ENCODE peak calls at places on chromosomes 12 and 14, in four cellular contexts. A is HCT116, B is WERI-Rb-1, P is A549. S is an unnamed sample.

GRCh38 chr12:111887916-111888745 is 46.1 kb downstream of the MAPKAPK5 start:
- DNase-seq in A (no peak), B (no peak), P (no peak), S (no peak)

GRCh38 chr12:127125607-127126259 is 1141.2 kb upstream of the TMEM132C start:
- DNase-seq in A (peak; percentile 97), B (no peak), P (peak; percentile 94), S (peak; percentile 99)

GRCh38 chr12:1544991-1545700 is 49.2 kb downstream of the FBXL14 start:
- DNase-seq in A (peak; percentile 4), B (no peak), P (no peak), S (no peak)

GRCh38 chr12:24948816-24949722 is at the start of gene BCAT1:
- DNase-seq in A (no peak), B (peak; percentile 59), P (peak; percentile 65), S (no peak)

GRCh38 chr12:130973109-130973508 is 19.4 kb downstream of the ADGRD1 start:
- DNase-seq in A (no peak), B (no peak), P (no peak), S (no peak)

GRCh38 chr12:54082402-54082892 is 28.8 kb downstream of the HOXC4 start:
- DNase-seq in A (no peak), B (peak; percentile 78), P (no peak), S (no peak)

GRCh38 chr14:69612014-69612758 is 790 bp downstream of the SUSD6 start:
- DNase-seq in A (no peak), B (no peak), P (peak; percentile 27), S (no peak)

GRCh38 chr14:21100931-21101330 is at the start of gene TMEM253:
- DNase-seq in A (no peak), B (no peak), P (no peak), S (no peak)

GRCh38 chr12:14563051-14563450 is 4.6 kb downstream of the PLBD1 start:
- DNase-seq in A (no peak), B (no peak), P (no peak), S (no peak)

GRCh38 chr14:104600805-104601204 is 3.8 kb downstream of the TMEM179 start:
- DNase-seq in A (no peak), B (no peak), P (no peak), S (no peak)

GRCh38 chr12:62588916-62589315 is 122.3 kb downstream of the MON2 start:
- DNase-seq in A (no peak), B (no peak), P (no peak), S (no peak)

GRCh38 chr12:3291939-3292338 is 199.1 kb upstream of the PRMT8 start:
- DNase-seq in A (no peak), B (no peak), P (no peak), S (no peak)

GRCh38 chr14:74492413-74493342 is at the start of gene NPC2:
- DNase-seq in A (no peak), B (no peak), P (no peak), S (no peak)

GRCh38 chr14:51962678-51963077 is 26.7 kb upstream of the RTRAF start:
- DNase-seq in A (no peak), B (no peak), P (no peak), S (no peak)

GRCh38 chr12:120944645-120945217 is 33.6 kb upstream of the HNF1A start:
- DNase-seq in A (no peak), B (peak; percentile 49), P (peak; percentile 82), S (no peak)

GRCh38 chr14:29176876-29177275 is 410.3 kb downstream of the FOXG1 start:
- DNase-seq in A (no peak), B (no peak), P (no peak), S (no peak)

GRCh38 chr12:13203028-13203922 is 6.7 kb downstream of the EMP1 start:
- DNase-seq in A (no peak), B (peak; percentile 73), P (no peak), S (no peak)

DNA sequence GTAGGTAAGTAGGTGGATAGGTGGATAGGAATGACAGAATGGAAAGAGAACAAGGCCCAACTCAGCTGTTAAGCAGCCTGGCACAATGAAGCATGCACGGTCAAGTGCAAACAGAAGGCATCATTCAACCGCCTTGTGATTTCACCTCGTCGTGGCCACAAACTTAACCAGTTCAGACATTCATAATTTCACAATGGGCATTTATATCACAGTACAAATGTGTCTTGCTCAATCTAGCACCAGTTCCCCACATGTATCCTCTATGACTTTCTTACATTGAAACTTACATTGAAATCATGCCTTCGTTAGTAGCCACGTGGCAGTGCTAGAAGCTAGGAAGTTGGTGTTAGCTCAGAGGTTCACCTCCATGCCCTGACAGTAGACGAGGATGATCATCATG is 207.5 kb downstream of the ETV6 start:
- DNase-seq in A (no peak), B (no peak), P (no peak), S (peak; percentile 82)
- H3K27ac ChIP-seq in A (no peak overlapping the region), B (no peak overlapping the region), P (no peak overlapping the region), S (peak overlapping the region; percentile 32)

DNA sequence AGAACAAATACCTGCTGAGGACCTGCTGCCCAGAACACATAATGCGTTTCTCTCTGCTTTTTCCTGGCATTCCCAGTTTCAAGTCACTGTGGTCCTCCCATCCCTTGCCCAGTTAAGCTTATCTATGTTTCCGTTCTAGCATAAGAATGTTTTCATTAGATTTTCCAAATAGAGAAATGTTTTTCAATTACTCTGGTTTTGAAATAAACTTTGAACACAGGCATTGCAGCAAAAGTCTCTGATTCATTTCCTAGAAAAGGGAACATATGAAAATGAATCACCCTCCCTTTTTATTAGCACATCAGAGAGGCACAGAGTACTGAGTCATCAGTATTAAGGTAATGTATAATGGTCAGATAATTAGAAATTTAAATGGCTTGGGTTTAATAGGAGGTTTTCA is 201.1 kb upstream of the TMEM260 start:
- DNase-seq in A (no peak), B (no peak), P (no peak), S (peak; percentile 3)
- H3K27ac ChIP-seq in A (no peak overlapping the region), B (no peak overlapping the region), P (no peak overlapping the region), S (peak overlapping the region; percentile 26)

GRCh38 chr12:52087961-52088820 is 8.7 kb downstream of the SMIM41 start:
- DNase-seq in A (no peak), B (peak; percentile 21), P (no peak), S (no peak)
- H3K27ac ChIP-seq in A (no peak overlapping the region), B (no peak overlapping the region), P (no peak overlapping the region), S (no peak overlapping the region)

GRCh38 chr14:92490239-92490959 is 23.2 kb upstream of the RIN3 start:
- DNase-seq in A (no peak), B (no peak), P (no peak), S (no peak)

GRCh38 chr14:92493492-92493891 is 20.1 kb upstream of the RIN3 start:
- DNase-seq in A (no peak), B (no peak), P (no peak), S (no peak)

GRCh38 chr14:92493024-92493423 is 20.6 kb upstream of the RIN3 start:
- DNase-seq in A (no peak), B (no peak), P (no peak), S (no peak)

GRCh38 chr14:92492261-92492660 is 21.3 kb upstream of the RIN3 start:
- DNase-seq in A (no peak), B (no peak), P (no peak), S (no peak)

GRCh38 chr14:92491782-92492181 is 21.8 kb upstream of the RIN3 start:
- DNase-seq in A (no peak), B (no peak), P (no peak), S (no peak)
- H3K27ac ChIP-seq in A (no peak overlapping the region), B (no peak overlapping the region), P (no peak overlapping the region), S (no peak overlapping the region)

DNA sequence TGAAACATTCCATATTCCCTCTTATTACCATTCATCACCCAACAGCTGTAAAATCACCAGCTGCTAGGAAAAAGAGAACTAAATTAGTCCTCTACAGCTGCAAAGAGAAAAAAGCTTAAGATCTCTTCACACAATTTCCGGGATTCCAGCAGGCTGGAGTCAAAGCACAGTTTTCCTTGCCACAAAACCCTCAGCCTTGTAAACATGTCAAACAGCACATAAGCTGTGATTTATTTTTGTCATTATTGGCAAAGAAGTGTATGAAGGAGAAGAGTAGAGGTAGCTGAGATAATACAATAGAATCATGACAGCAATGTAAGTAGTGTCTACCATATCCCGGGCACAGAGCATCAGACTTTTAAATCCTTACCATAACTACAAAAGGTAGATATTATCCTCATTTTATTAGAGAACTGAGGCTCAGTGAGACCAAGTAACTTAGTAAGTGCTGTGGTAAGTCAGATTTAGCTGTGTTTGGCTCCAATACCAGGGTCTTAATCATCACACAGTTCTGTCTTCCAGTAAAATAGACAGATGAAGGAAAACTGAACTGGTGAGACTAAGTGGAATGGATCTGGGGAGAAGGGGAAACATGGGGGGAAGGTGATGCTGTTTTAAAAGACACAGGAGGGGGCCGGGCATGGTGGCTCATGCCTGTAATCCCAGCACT is 57.3 kb downstream of the NTN4 start:
- DNase-seq in A (no peak), B (no peak), P (no peak), S (peak; percentile 68)
- H3K27ac ChIP-seq in A (no peak overlapping the region), B (no peak overlapping the region), P (peak overlapping the region; percentile 18), S (peak overlapping the region; percentile 26)

DNA sequence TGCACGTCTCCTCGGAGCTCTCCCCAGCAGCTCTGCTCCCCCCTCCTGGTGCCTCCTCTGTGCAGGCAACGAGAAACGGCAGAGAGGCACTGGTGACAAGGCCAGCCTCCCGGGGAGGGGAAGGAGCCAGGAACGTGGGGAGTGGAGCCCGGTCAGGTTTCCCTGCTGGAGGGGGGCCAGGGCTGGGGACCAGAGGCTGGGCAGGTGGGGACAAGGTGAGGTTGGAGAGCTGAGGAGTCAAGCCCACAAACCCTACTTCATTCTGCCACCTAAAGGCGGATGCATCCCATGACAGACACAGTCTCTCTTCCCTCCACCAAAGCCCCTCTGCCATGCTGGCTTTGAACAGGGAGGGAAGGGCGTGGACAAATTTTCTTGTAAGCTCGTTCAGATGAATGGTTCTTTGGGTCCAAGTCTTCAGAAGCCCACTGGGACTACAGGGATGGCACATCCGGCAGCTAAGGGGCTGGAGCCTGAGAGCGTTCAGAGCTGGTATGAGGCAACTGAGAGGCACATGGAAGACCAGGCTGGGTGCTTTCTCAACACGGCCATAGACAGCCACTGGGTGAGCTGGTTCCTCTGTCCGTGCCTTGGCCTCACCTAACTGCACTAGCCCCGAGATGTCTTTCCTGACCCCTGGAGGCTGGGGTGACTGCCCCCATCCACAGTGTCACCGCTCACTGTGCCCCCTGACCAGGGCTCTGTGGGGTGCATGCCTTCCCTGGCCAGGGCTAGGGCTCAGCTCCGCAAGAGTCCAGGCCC is 105.9 kb downstream of the RBM19 start:
- DNase-seq in A (no peak), B (peak; percentile 68), P (no peak), S (no peak)
- H3K27ac ChIP-seq in A (no peak overlapping the region), B (peak overlapping the region; percentile 24), P (peak overlapping the region; percentile 88), S (peak overlapping the region; percentile 26)